ENCODE peak calls at places on chromosomes 11 and 22, in six cellular contexts. E, X, Z, T, J and S are unnamed samples.

GRCh38 chr11:44139565-44140313 is 44.3 kb downstream of the EXT2 start:
- DNase-seq in E (peak), J (no peak), T (no peak), X (no peak), Z (no peak), S (no peak)

GRCh38 chr11:10623797-10624761 is 55.6 kb upstream of the LYVE1 start:
- DNase-seq in E (no peak), X (peak), Z (peak), J (peak), T (no peak), S (peak)

GRCh38 chr11:116373545-116373944 is 399.2 kb downstream of the BUD13 start:
- DNase-seq in J (peak), E (no peak), X (no peak), Z (no peak), T (no peak), S (no peak)

GRCh38 chr22:44764974-44765373 is 12.6 kb downstream of the ARHGAP8 start:
- DNase-seq in X (no peak), E (no peak), J (no peak), Z (no peak), T (no peak), S (no peak)

GRCh38 chr11:43904737-43905515 is 24.3 kb downstream of the ALKBH3 start:
- DNase-seq in Z (no peak), J (peak), T (peak), E (no peak), X (no peak), S (peak)

GRCh38 chr11:28566643-28567042 is 458.5 kb downstream of the METTL15 start:
- DNase-seq in T (peak), Z (peak), J (peak), E (peak), X (peak), S (peak)

GRCh38 chr11:58923300-58923788 is 15.9 kb upstream of the GLYATL1 start:
- DNase-seq in T (peak), E (no peak), X (no peak), J (peak), Z (no peak), S (peak)

GRCh38 chr11:75342231-75342918 is 9.1 kb downstream of the ARRB1 start:
- DNase-seq in Z (no peak), E (no peak), T (no peak), J (no peak), X (no peak), S (no peak)

GRCh38 chr11:128894685-128895084 is 3.5 kb downstream of the KCNJ5 start:
- DNase-seq in E (no peak), T (no peak), J (no peak), Z (peak), X (no peak), S (no peak)

GRCh38 chr22:23790819-23791736 is 4.3 kb downstream of the SMARCB1 start:
- DNase-seq in J (no peak), Z (peak), T (peak), E (no peak), X (no peak), S (peak)

GRCh38 chr11:58622344-58622743 is at the start of gene CNTF:
- DNase-seq in J (peak), Z (no peak), X (no peak), T (peak), E (no peak), S (peak)

GRCh38 chr11:2325719-2326118 is 23.9 kb downstream of the TSPAN32 start:
- DNase-seq in X (no peak), E (no peak), T (peak), Z (peak), J (no peak), S (peak)

GRCh38 chr11:35563413-35564245 is 38.2 kb upstream of the PAMR1 start:
- DNase-seq in J (no peak), X (no peak), T (peak), Z (no peak), E (no peak), S (peak)

GRCh38 chr22:50139843-50140415 is 30.6 kb upstream of the PANX2 start:
- DNase-seq in X (no peak), J (no peak), Z (no peak), E (no peak), T (no peak), S (no peak)

GRCh38 chr22:27418261-27418660 is 383.3 kb downstream of the MN1 start:
- DNase-seq in E (no peak), T (no peak), J (no peak), X (no peak), Z (no peak), S (no peak)

GRCh38 chr11:103845331-103845730 is 191.1 kb upstream of the DDI1 start:
- DNase-seq in E (no peak), J (no peak), T (no peak), Z (no peak), X (no peak), S (no peak)

GRCh38 chr11:46497498-46497897 is 96.3 kb downstream of the AMBRA1 start:
- DNase-seq in J (no peak), Z (no peak), E (no peak), X (no peak), T (no peak), S (no peak)

GRCh38 chr11:66420671-66421476 is at the start of gene NPAS4:
- DNase-seq in T (no peak), E (peak), Z (no peak), J (no peak), X (no peak), S (no peak)

GRCh38 chr11:72625746-72626636 is 48.2 kb downstream of the PDE2A start:
- DNase-seq in J (peak), X (no peak), E (no peak), Z (peak), T (peak), S (no peak)

GRCh38 chr11:19252394-19253148 is 11.8 kb upstream of the E2F8 start:
- DNase-seq in E (no peak), Z (no peak), T (no peak), X (no peak), J (no peak), S (no peak)

GRCh38 chr11:77525455-77526091 is 51.7 kb upstream of the PAK1 start:
- DNase-seq in E (no peak), J (no peak), T (no peak), X (no peak), Z (no peak), S (peak)

GRCh38 chr11:86230921-86231320 is 13.6 kb upstream of the EED start:
- DNase-seq in X (no peak), T (no peak), E (no peak), J (no peak), Z (no peak), S (no peak)

GRCh38 chr11:65113361-65113756 is 1.7 kb downstream of the TM7SF2 start:
- DNase-seq in T (no peak), E (no peak), Z (peak), J (no peak), X (no peak), S (no peak)

GRCh38 chr11:102495161-102496042 is 35.1 kb downstream of the MMP7 start:
- DNase-seq in Z (peak), E (peak), X (peak), J (peak), T (peak), S (peak)

GRCh38 chr11:72568861-72569260 is 105.4 kb downstream of the PDE2A start:
- DNase-seq in Z (no peak), X (no peak), T (no peak), E (no peak), J (no peak), S (peak)

GRCh38 chr11:506950-507726 is at the start of gene RNH1:
- DNase-seq in E (peak), Z (peak), J (peak), T (peak), X (peak), S (peak)

GRCh38 chr11:99911116-99911515 is 776.0 kb upstream of the ARHGAP42 start:
- DNase-seq in T (no peak), X (no peak), E (no peak), Z (no peak), J (no peak), S (no peak)
- TF ChIP-seq CTCF in T (no peak), X (no peak), E (peak), Z (no peak), J (no peak), S (no peak)

GRCh38 chr22:31084811-31085492 is 3.8 kb downstream of the SMTN start:
- DNase-seq in E (peak), Z (peak), J (peak), T (peak), X (no peak), S (peak)
- TF ChIP-seq CTCF in E (peak), Z (peak), J (peak), T (peak), X (peak), S (peak)

GRCh38 chr22:22450343-22450839 is 58.2 kb downstream of the ZNF280B start:
- DNase-seq in E (no peak), T (no peak), Z (peak), J (no peak), X (no peak), S (peak)
- TF ChIP-seq CTCF in E (no peak), T (no peak), Z (no peak), J (no peak), X (no peak), S (no peak)

GRCh38 chr11:94768602-94769511 is 701 bp downstream of the AMOTL1 start:
- DNase-seq in J (peak), Z (peak), T (no peak), X (no peak), E (peak), S (no peak)

GRCh38 chr11:94770563-94771120 is 2.5 kb downstream of the AMOTL1 start:
- DNase-seq in E (no peak), Z (no peak), J (no peak), X (no peak), T (no peak), S (no peak)

GRCh38 chr11:94771390-94771789 is 3.2 kb downstream of the AMOTL1 start:
- DNase-seq in X (no peak), T (no peak), Z (no peak), J (peak), E (no peak), S (no peak)

GRCh38 chr11:94767701-94768601 is at the start of gene AMOTL1:
- DNase-seq in Z (peak), J (peak), X (no peak), E (peak), T (peak), S (peak)

DNA sequence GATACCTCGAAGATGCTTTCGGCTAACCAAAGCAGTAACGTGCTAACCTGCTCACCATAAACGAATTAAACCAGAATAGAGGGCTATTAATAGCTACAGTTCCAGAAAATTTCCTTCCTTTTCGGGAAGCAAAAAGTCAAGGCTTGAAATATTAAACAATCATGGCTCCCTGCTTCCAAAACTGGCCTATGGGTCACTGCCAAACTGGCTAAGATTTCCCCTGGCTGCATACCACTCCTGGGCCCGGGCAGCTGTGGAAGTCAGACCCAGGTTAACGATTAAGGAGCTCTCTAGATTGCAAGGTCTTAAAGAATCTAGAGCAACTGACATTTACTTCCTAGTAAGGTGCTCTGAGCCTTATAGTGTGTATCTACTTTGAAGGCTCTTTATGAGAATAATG is 1.7 kb downstream of the AMOTL1 start:
- DNase-seq in T (no peak), Z (no peak), J (no peak), E (no peak), X (no peak), S (no peak)
- TF ChIP-seq CTCF in T (no peak), Z (no peak), J (no peak), E (no peak), X (no peak), S (no peak)

DNA sequence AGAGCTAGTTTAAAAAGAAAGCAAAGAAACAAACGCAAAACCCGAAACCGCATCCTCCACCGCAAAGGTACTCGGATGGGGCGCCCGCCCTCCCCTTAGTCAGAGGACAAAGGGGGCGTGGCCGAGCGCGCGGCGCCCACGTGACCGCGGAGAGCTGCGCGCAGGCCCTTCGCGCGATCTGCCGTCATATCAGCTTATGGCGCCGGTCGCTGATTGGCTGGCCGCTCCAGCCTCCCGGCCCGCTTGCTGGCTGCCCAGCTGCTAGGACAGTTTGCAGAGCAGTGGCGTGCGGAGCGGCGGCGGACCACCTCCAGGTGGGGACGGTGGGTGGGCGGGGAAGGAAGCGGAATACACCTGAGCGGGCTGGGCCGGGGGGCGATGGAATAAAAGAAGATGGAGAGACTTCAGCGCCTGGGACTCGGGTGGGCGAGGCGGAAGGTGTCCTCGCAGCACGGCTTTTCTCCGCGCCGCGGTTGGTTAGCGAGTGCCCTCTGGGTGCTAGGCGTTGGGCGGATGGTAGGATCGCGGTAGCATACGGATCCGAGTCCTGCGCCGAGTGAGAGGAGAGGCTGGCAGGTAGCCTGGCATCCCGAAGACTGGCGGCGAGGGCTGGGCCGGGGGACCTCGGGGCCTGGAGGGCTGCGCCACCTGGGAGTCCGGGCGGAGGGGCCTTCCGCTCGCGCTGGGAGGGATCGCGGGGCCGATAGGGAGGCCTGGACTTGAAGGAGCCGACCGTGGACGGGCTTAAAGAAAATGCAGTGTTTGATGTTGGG is at the start of gene SC5D:
- DNase-seq in E (peak), T (peak), Z (peak), X (peak), J (peak), S (peak)
- TF ChIP-seq CTCF in E (no peak), T (no peak), Z (no peak), X (no peak), J (no peak), S (no peak)

GRCh38 chr11:130533871-130534270 is 85.4 kb downstream of the ADAMTS15 start:
- DNase-seq in T (no peak), E (no peak), X (no peak), Z (no peak), J (no peak), S (no peak)

GRCh38 chr11:130533113-130533803 is 84.8 kb downstream of the ADAMTS15 start:
- DNase-seq in X (no peak), T (no peak), E (no peak), Z (no peak), J (no peak), S (no peak)

GRCh38 chr11:130528862-130529261 is 80.4 kb downstream of the ADAMTS15 start:
- DNase-seq in J (no peak), Z (peak), E (no peak), X (no peak), T (no peak), S (no peak)

GRCh38 chr11:130528301-130528651 is 79.8 kb downstream of the ADAMTS15 start:
- DNase-seq in T (no peak), E (no peak), X (no peak), J (no peak), Z (no peak), S (peak)

DNA sequence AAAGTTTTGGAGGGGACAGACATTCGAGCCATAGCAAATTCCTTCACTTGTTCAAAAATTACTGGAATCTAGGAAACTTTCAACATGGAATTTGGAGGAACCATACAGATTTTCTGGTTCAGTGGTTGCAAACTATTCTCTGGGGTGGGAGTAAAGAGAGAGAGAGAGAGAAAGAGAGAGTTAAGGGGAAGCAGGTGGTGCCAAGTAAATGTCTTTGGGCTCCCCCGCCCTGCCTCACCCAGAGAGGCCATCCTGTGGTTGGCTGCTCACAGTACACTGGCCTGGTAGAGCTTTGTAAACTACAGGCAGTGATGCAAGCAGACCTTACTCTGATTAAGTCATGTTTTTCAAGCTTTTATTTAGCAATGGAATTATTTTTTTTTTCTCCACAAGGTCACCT is 82.6 kb downstream of the ADAMTS15 start:
- DNase-seq in T (peak), E (no peak), J (peak), X (no peak), Z (no peak), S (peak)
- TF ChIP-seq CTCF in T (peak), E (no peak), J (no peak), X (no peak), Z (no peak), S (no peak)

GRCh38 chr11:130827697-130828377 is 88.4 kb downstream of the SNX19 start:
- DNase-seq in Z (peak), T (peak), J (peak), E (peak), X (peak), S (peak)
- TF ChIP-seq CTCF in Z (peak), T (peak), J (peak), E (peak), X (peak), S (peak)